ENCODE peak calls at places on chromosomes 16 and 17, in six cellular contexts. P, N, V, I, B and Z are unnamed samples.

GRCh38 chr17:49707246-49707607 is 537 bp downstream of the SLC35B1 start:
- DNase-seq in P (no peak), N (no peak), V (no peak), I (no peak), B (no peak), Z (no peak)

GRCh38 chr17:35257080-35257701 is 14.3 kb downstream of the SLFN5 start:
- DNase-seq in P (peak), N (peak), V (no peak), I (no peak), B (no peak), Z (no peak)

GRCh38 chr16:29844575-29845331 is 18.3 kb downstream of the CDIPT start:
- DNase-seq in P (no peak), N (peak), V (no peak), I (no peak), B (no peak), Z (no peak)

GRCh38 chr16:88681084-88681680 is 5.1 kb downstream of the SNAI3 start:
- DNase-seq in P (peak), N (no peak), V (no peak), I (no peak), B (no peak), Z (no peak)

GRCh38 chr16:79871906-79872305 is 271.4 kb upstream of the MAF start:
- DNase-seq in P (no peak), N (no peak), V (no peak), I (no peak), B (no peak), Z (no peak)

GRCh38 chr17:57675988-57676387 is 69.1 kb downstream of the CCDC182 start:
- DNase-seq in P (no peak), N (no peak), V (no peak), I (no peak), B (no peak), Z (peak)

GRCh38 chr16:21162661-21163151 is 4.2 kb downstream of the LDAF1 start:
- DNase-seq in P (no peak), N (peak), V (no peak), I (no peak), B (no peak), Z (no peak)

GRCh38 chr17:77535892-77536291 is 395.1 kb downstream of the SEC14L1 start:
- DNase-seq in P (peak), N (no peak), V (no peak), I (no peak), B (no peak), Z (no peak)

GRCh38 chr17:48740537-48740936 is 12.0 kb upstream of the HOXB13 start:
- DNase-seq in P (no peak), N (no peak), V (no peak), I (no peak), B (no peak), Z (no peak)

GRCh38 chr16:89159850-89160354 is 11.6 kb upstream of the CDH15 start:
- DNase-seq in P (no peak), N (no peak), V (no peak), I (no peak), B (no peak), Z (no peak)

GRCh38 chr17:79077587-79077986 is 3.0 kb downstream of the ENGASE start:
- DNase-seq in P (peak), N (no peak), V (no peak), I (no peak), B (no peak), Z (no peak)

GRCh38 chr17:8393470-8394231 is 4.0 kb downstream of the RNF222 start:
- DNase-seq in P (no peak), N (no peak), V (no peak), I (no peak), B (no peak), Z (no peak)

GRCh38 chr17:57309479-57309878 is 53.2 kb downstream of the MSI2 start:
- DNase-seq in P (no peak), N (no peak), V (no peak), I (no peak), B (no peak), Z (no peak)

GRCh38 chr17:78979780-78980623 is at the start of gene LGALS3BP:
- DNase-seq in P (peak), N (peak), V (peak), I (no peak), B (peak), Z (peak)

GRCh38 chr17:77957215-77957868 is 1.2 kb upstream of the TNRC6C start:
- DNase-seq in P (no peak), N (no peak), V (no peak), I (no peak), B (no peak), Z (peak)

GRCh38 chr16:69448470-69449193 is 24.2 kb downstream of the CYB5B start:
- DNase-seq in P (no peak), N (no peak), V (no peak), I (peak), B (peak), Z (no peak)

GRCh38 chr16:78210305-78210704 is 110.9 kb downstream of the WWOX start:
- DNase-seq in P (no peak), N (no peak), V (no peak), I (no peak), B (no peak), Z (no peak)

GRCh38 chr17:67365762-67366192 is 600 bp downstream of the PSMD12 start:
- DNase-seq in P (no peak), N (no peak), V (no peak), I (no peak), B (no peak), Z (no peak)

GRCh38 chr16:70380919-70381603 is 34.4 kb downstream of the DDX19A start:
- DNase-seq in P (peak), N (peak), V (peak), I (peak), B (peak), Z (peak)

GRCh38 chr16:9094008-9094846 is 2.8 kb downstream of the HAPSTR1 start:
- DNase-seq in P (no peak), N (no peak), V (no peak), I (no peak), B (no peak), Z (no peak)

GRCh38 chr16:29848420-29849297 is 14.4 kb downstream of the CDIPT start:
- DNase-seq in P (peak), N (peak), V (no peak), I (no peak), B (no peak), Z (no peak)

GRCh38 chr16:64499211-64499610 is 622.7 kb downstream of the CDH11 start:
- DNase-seq in P (no peak), N (no peak), V (no peak), I (no peak), B (no peak), Z (no peak)

GRCh38 chr17:8160224-8160577 is 2.5 kb downstream of the VAMP2 start:
- DNase-seq in P (no peak), N (no peak), V (no peak), I (no peak), B (no peak), Z (no peak)

GRCh38 chr16:53530046-53530445 is 27.0 kb upstream of the AKTIP start:
- DNase-seq in P (no peak), N (no peak), V (no peak), I (no peak), B (no peak), Z (no peak)

GRCh38 chr17:72258711-72259110 is 137.9 kb downstream of the SOX9 start:
- DNase-seq in P (no peak), N (no peak), V (no peak), I (no peak), B (no peak), Z (no peak)

GRCh38 chr16:56233795-56234566 is 42.7 kb downstream of the GNAO1 start:
- DNase-seq in P (no peak), N (no peak), V (no peak), I (no peak), B (no peak), Z (no peak)

GRCh38 chr16:11717811-11718210 is 24.8 kb downstream of the TXNDC11 start:
- DNase-seq in P (no peak), N (no peak), V (no peak), I (no peak), B (no peak), Z (no peak)

GRCh38 chr16:83878838-83879237 is 20.1 kb upstream of the MLYCD start:
- DNase-seq in P (no peak), N (no peak), V (peak), I (peak), B (peak), Z (no peak)

GRCh38 chr16:80437707-80438106 is 103.1 kb upstream of the DYNLRB2 start:
- DNase-seq in P (no peak), N (no peak), V (no peak), I (no peak), B (no peak), Z (no peak)

GRCh38 chr17:15496735-15497134 is 29.3 kb upstream of the CDRT4 start:
- DNase-seq in P (no peak), N (no peak), V (no peak), I (no peak), B (no peak), Z (no peak)

GRCh38 chr17:15493031-15493750 is 25.8 kb upstream of the CDRT4 start:
- DNase-seq in P (no peak), N (no peak), V (no peak), I (no peak), B (no peak), Z (no peak)

GRCh38 chr17:15498107-15498506 is 30.7 kb upstream of the CDRT4 start:
- DNase-seq in P (no peak), N (no peak), V (no peak), I (no peak), B (no peak), Z (no peak)

GRCh38 chr17:15492186-15492585 is 24.8 kb upstream of the CDRT4 start:
- DNase-seq in P (no peak), N (no peak), V (no peak), I (no peak), B (no peak), Z (no peak)

GRCh38 chr17:15494821-15495220 is 27.4 kb upstream of the CDRT4 start:
- DNase-seq in P (no peak), N (peak), V (no peak), I (no peak), B (no peak), Z (no peak)
- TF ChIP-seq CTCF in P (no peak), N (no peak), V (no peak), I (no peak), B (no peak), Z (no peak)

GRCh38 chr16:1678500-1679098 is 520 bp downstream of the JPT2 start:
- DNase-seq in P (peak), N (peak), V (no peak), I (no peak), B (no peak), Z (no peak)
- TF ChIP-seq CTCF in P (no peak), N (no peak), V (no peak), I (no peak), B (no peak), Z (no peak)

GRCh38 chr16:57801856-57802634 is at the start of gene KIFC3:
- DNase-seq in P (peak), N (peak), V (no peak), I (no peak), B (no peak), Z (peak)
- TF ChIP-seq CTCF in P (no peak), N (no peak), V (peak), I (no peak), B (no peak), Z (peak)

GRCh38 chr17:6793748-6794493 is 17.9 kb downstream of the FBXO39 start:
- DNase-seq in P (no peak), N (no peak), V (no peak), I (no peak), B (no peak), Z (no peak)

GRCh38 chr17:6796887-6797490 is 21.0 kb downstream of the FBXO39 start:
- DNase-seq in P (no peak), N (no peak), V (no peak), I (peak), B (no peak), Z (no peak)

GRCh38 chr17:6799738-6800137 is 23.7 kb downstream of the FBXO39 start:
- DNase-seq in P (no peak), N (no peak), V (no peak), I (no peak), B (no peak), Z (no peak)

GRCh38 chr17:6797718-6798351 is 21.8 kb downstream of the FBXO39 start:
- DNase-seq in P (no peak), N (no peak), V (no peak), I (peak), B (no peak), Z (no peak)

GRCh38 chr17:6796017-6796886 is 20.2 kb downstream of the FBXO39 start:
- DNase-seq in P (no peak), N (no peak), V (no peak), I (no peak), B (no peak), Z (no peak)
- TF ChIP-seq CTCF in P (no peak), N (no peak), V (no peak), I (no peak), B (no peak), Z (no peak)

DNA sequence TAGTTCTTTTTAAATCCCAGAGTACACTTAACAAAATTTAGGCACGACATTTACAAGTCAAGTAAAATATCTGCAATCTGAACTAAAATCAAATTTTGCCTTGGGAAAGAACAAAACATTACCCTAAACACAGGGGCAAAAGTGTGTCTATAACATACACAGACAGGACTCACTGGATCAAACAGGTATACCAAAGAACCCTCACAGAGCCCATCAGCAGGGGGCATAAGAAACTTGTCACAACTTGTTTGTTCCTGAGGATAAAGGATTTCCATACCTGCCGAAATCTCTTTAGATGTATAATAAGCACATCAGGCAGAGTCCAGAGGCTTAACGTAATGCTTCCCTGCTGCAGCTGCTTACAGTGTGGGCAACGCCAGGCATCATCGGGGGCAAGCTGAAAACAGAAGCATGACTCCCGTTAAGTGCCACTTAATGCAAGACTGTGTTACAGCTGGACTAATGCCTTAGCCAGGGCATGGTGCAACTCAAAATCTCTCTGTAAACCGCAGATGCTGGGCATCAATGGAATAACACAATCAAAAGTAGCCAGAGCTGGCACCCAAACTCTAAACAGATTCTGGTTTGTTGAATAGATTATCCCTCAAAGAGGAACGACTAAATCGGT is 67.0 kb downstream of the USP31 start:
- DNase-seq in P (no peak), N (no peak), V (no peak), I (no peak), B (no peak), Z (no peak)
- TF ChIP-seq CTCF in P (no peak), N (no peak), V (peak), I (no peak), B (peak), Z (no peak)

DNA sequence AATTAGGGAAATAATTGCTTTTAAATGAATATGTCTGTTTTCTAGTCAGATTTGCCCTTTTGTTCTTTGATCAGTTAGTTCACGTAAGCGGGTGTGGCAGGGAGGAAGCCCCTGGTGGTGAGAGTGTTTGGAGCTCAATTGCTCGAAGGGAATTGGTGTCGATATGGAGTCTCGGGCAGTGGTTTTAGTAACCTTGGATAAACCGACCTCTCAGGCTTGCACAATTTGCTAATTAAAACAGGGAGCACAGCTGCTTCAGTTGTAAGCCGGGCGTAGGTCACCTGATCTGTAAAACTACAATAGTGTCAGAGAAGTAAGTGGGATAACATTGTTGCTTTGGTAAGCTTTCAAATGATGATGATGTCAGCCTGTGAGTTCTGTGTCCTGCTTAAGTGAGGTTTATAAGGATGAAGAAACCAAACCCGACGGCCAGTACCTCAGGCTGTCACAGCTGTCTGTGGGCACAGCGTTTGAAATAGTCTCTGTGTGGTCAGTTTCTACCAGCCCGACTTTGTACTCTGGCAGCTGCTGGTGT is 2.9 kb downstream of the ZNF750 start:
- DNase-seq in P (peak), N (peak), V (no peak), I (no peak), B (no peak), Z (no peak)
- TF ChIP-seq CTCF in P (no peak), N (no peak), V (peak), I (no peak), B (no peak), Z (no peak)